ENCODE peak calls at places on chromosomes 12 and 14, in nine cellular contexts. I is cardiac muscle cell; K is spleen; G is fibroblast of lung; N is H7; Z is choroid plexus epithelial cell; Q is AG04449; H is effector memory CD4-positive, alpha-beta T cell; Y is esophagus muscularis mucosa. B is an unnamed sample.

GRCh38 chr12:127083028-127083949 is 1183.7 kb upstream of the TMEM132C start:
- DNase-seq in K (no peak), Z (peak), H (no peak), Y (no peak), G (peak), Q (peak), I (peak), N (peak), B (peak)

GRCh38 chr14:102325791-102326345 is 6.3 kb downstream of the ZNF839 start:
- DNase-seq in Z (peak), Q (no peak), I (no peak), G (no peak), H (no peak), K (peak), N (no peak), Y (no peak), B (no peak)

GRCh38 chr12:109230193-109230592 is 78.9 kb downstream of the FOXN4 start:
- DNase-seq in H (no peak), Q (no peak), G (no peak), Z (no peak), I (no peak), K (no peak), Y (no peak), N (no peak), B (no peak)

GRCh38 chr12:113473942-113474341 is 2.3 kb upstream of the LHX5 start:
- DNase-seq in I (no peak), G (no peak), K (no peak), N (peak), H (no peak), Z (no peak), Q (no peak), Y (no peak), B (no peak)

GRCh38 chr14:103045387-103045869 is 11.9 kb downstream of the CDC42BPB start:
- DNase-seq in N (peak), G (no peak), H (no peak), Q (no peak), Z (peak), K (peak), I (no peak), Y (no peak), B (no peak)

GRCh38 chr14:34055545-34055944 is 104.7 kb upstream of the EGLN3 start:
- DNase-seq in Y (no peak), K (no peak), I (no peak), Q (no peak), H (no peak), Z (no peak), G (no peak), N (no peak), B (no peak)

GRCh38 chr14:68535404-68536024 is 257.4 kb downstream of the ZFP36L1 start:
- DNase-seq in K (no peak), G (peak), N (no peak), Y (peak), Z (peak), H (no peak), I (peak), Q (peak), B (no peak)

GRCh38 chr14:24411468-24412454 is 13.0 kb downstream of the NYNRIN start:
- DNase-seq in Q (no peak), K (no peak), N (peak), G (peak), H (no peak), Y (no peak), Z (peak), I (peak), B (no peak)

GRCh38 chr14:73977896-73978295 is 27.8 kb downstream of the COQ6 start:
- DNase-seq in Z (peak), H (no peak), Y (no peak), N (no peak), I (no peak), Q (peak), G (peak), K (no peak), B (no peak)

GRCh38 chr14:102697125-102697900 is 79.9 kb upstream of the TRAF3 start:
- DNase-seq in Y (no peak), G (peak), H (no peak), K (no peak), Z (no peak), I (no peak), Q (no peak), N (no peak), B (no peak)

GRCh38 chr12:29270446-29270845 is 110.5 kb downstream of the ERGIC2 start:
- DNase-seq in H (no peak), Q (no peak), Y (no peak), G (no peak), K (no peak), Z (no peak), I (no peak), N (no peak), B (no peak)

GRCh38 chr14:74595006-74595735 is 16.9 kb downstream of the LTBP2 start:
- DNase-seq in Y (no peak), G (peak), H (no peak), N (peak), K (no peak), Q (no peak), I (peak), Z (peak), B (no peak)

GRCh38 chr12:3885179-3886094 is 12.2 kb upstream of the PARP11 start:
- DNase-seq in N (peak), G (peak), Y (no peak), Q (no peak), I (peak), H (peak), Z (peak), K (no peak), B (no peak)

GRCh38 chr12:106760184-106760531 is 14.3 kb upstream of the RIC8B start:
- DNase-seq in Z (peak), H (no peak), I (peak), N (no peak), Q (no peak), G (peak), K (no peak), Y (no peak), B (peak)

GRCh38 chr12:111992464-111992863 is 20.5 kb downstream of the TMEM116 start:
- DNase-seq in Q (no peak), Y (no peak), I (no peak), Z (no peak), K (no peak), G (no peak), H (no peak), N (no peak), B (no peak)

GRCh38 chr14:92728781-92729364 is 19.6 kb downstream of the LGMN start:
- DNase-seq in G (peak), Y (no peak), I (peak), N (no peak), Z (peak), Q (no peak), K (no peak), H (no peak), B (peak)

GRCh38 chr12:97968641-97969171 is 506.1 kb downstream of the RMST start:
- DNase-seq in K (no peak), H (no peak), I (no peak), Y (no peak), G (no peak), Z (no peak), Q (no peak), N (no peak), B (no peak)

GRCh38 chr14:30077946-30078345 is 150.3 kb upstream of the PRKD1 start:
- DNase-seq in I (no peak), G (peak), N (no peak), Z (no peak), H (no peak), Y (no peak), Q (no peak), K (no peak), B (no peak)

GRCh38 chr14:56339855-56340701 is 221.9 kb downstream of the PELI2 start:
- DNase-seq in I (peak), Z (peak), Y (no peak), K (peak), H (peak), Q (peak), G (peak), N (peak), B (no peak)

DNA sequence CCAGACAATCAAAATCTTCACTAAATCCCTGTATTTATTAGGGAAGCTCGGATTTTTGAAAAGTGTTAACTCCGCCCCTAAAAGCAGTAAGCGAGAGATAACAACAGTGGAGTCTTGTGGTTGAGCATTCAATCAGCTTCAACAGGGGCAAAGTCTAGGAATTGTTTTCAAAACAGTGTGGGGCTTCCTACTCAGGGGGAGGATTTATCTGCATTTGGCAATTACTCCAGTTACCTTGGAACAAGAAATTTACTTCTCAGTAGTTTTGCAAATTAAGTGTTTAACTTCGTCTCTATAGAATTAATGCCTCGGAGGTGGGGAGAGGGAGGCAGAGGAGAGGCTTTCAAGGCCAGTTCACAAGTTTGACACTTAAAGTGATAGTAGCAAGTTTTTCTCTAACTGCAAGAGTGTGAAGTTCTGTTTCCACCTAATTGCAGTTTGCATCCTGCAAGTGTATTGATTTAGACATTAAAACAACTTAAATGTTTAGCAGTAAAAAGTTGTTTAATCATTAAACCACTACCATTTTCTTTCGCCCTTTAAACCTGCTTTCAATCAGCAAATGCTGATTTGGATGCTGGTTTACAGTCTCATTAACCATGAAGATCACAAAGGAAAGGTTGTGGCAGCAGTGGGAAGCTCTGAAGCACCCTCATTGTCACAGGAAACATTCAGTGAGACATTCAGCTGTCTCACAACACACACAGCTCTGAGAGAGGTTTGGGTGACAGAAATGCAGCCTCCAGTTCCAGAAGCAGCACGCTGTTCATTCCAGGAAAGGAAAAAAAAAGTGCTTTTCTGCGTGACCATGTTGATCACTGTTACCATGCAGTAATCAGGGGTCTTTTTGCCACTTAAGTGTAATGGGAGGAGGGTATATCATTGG is 102.1 kb downstream of the HMGA2 start:
- DNase-seq in Q (no peak), N (peak), H (no peak), Z (no peak), Y (no peak), G (no peak), K (no peak), I (no peak), B (no peak)
- H3K4me3 ChIP-seq in Q (no peak), N (no peak), H (no peak), Z (no peak), Y (no peak), G (no peak), K (peak), I (no peak), B (no peak)

GRCh38 chr14:45246633-45247173 is 6.3 kb downstream of the MIS18BP1 start:
- DNase-seq in G (peak), Q (no peak), Y (no peak), N (no peak), H (no peak), Z (peak), I (no peak), K (no peak), B (no peak)

GRCh38 chr14:45246151-45246550 is 6.9 kb downstream of the MIS18BP1 start:
- DNase-seq in Y (no peak), G (no peak), K (no peak), I (no peak), Q (no peak), Z (no peak), H (no peak), N (no peak), B (no peak)

GRCh38 chr14:45249847-45250575 is 3.0 kb downstream of the MIS18BP1 start:
- DNase-seq in K (no peak), G (peak), H (no peak), Q (peak), N (no peak), I (peak), Y (no peak), Z (peak), B (peak)

GRCh38 chr14:45251912-45252311 is 1.1 kb downstream of the MIS18BP1 start:
- DNase-seq in Z (peak), N (no peak), I (peak), H (no peak), Y (no peak), G (peak), K (no peak), Q (no peak), B (peak)

DNA sequence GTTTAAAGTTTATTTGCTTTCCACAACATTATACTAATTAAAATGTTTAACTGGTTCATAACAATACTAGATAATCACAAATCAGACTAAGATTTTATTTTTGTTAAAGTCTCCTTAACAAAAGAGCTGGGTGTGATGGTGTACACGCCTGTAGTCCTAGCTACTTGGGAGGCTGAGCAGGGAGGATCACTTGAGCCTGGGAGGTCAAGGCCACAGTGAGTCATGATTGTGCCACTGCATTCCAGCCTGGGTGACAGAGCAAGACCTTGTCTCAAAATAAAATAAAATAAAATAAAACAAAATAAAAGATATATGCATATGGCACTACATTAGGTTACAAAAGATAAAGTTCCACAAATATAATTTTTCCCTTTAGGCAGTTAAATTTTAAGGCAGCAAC is 5.6 kb downstream of the MIS18BP1 start:
- DNase-seq in K (no peak), N (no peak), Q (no peak), Z (no peak), Y (no peak), H (no peak), G (no peak), I (no peak), B (no peak)
- H3K4me3 ChIP-seq in K (no peak), N (no peak), Q (no peak), Z (no peak), Y (no peak), H (no peak), G (no peak), I (no peak), B (no peak)

GRCh38 chr14:21096438-21096837 is 2.0 kb downstream of the ZNF219 start:
- DNase-seq in Q (no peak), I (no peak), H (no peak), G (no peak), K (no peak), Z (no peak), N (no peak), Y (no peak), B (no peak)
- H3K4me3 ChIP-seq in Q (no peak), I (no peak), H (no peak), G (no peak), K (no peak), Z (no peak), N (no peak), Y (no peak), B (no peak)

DNA sequence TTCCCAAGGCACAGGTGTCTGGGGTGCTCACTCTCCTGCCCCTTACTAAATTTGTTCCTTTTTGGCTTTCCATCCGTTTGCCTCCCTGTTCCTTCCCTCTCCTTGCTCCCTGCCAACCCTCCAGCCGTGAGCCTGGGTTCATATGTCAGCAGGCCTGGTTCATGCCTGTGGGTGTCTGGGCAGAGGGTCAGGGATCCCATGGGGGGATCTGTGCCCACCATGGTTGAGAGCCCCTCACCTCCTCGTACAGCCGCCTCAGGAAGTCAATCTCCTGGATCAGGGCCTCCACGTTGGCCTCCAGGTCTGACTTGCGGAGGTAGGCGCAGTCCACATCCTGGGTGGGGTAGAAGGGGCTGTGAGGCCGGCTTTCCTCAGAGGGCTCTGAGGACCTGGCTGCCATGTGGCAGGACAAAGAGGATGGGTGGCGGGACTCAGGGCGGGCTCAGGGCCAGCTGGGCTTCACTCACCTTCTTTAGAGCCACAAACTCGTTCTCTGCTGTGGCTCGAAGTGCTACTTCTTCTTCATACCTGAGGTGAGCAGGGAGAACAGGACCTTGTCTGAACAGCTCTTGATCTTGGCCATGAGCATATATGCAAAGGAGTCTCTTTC is 3.6 kb downstream of the KRT83 start:
- DNase-seq in Q (no peak), N (no peak), K (peak), Z (no peak), G (no peak), Y (no peak), I (no peak), H (no peak), B (no peak)
- H3K4me3 ChIP-seq in Q (no peak), N (no peak), K (no peak), Z (no peak), G (no peak), Y (no peak), I (no peak), H (no peak), B (no peak)

DNA sequence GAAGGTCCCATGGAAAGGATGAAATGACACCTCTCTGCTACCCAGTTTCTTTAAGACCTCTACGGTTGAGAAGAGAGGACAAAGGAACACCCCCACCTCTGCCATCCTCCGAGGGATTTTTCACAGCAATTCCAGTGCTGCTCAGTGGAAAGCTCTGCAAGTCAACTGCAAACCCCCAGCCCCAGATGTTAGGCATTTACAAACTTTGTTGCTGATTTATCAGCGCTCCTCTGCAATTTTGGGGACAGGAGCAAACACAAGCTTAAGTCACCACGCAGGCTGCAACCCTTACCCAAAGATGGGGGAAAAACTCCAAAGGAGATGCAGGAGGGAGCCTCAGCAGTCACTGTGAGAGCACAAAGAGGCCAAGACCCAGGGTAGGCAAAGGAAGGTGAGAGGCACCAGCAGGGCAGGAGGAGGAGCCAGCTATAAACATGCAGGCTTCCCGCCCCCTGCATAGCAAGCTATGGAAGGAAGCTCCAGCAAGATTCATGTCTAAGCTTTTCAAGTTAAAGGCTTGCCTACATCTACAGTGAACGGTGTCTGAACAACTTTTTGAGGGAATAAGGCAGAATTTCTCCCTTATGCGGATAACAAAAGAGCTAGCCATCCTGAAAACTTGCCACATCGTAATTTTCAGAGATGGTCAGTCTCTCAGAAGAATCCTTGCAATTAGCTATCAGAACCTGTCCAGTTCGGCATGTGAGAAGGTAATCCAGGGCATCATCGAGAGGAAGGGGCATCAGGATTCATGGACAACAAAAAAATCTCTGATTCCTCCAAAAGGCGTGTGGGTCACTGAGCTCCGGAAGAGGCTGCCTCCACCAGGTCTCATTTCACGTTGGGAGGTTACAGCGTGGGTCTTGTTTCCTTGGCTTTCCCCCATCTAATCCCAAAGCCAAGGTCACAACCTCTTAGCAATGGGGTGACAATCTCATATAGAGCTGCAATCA is 3.9 kb downstream of the CTDSP2 start:
- DNase-seq in Q (no peak), Z (peak), G (no peak), N (peak), K (no peak), Y (no peak), H (no peak), I (peak), B (no peak)
- H3K4me3 ChIP-seq in Q (peak), Z (peak), G (peak), N (no peak), K (peak), Y (peak), H (peak), I (peak), B (peak)

DNA sequence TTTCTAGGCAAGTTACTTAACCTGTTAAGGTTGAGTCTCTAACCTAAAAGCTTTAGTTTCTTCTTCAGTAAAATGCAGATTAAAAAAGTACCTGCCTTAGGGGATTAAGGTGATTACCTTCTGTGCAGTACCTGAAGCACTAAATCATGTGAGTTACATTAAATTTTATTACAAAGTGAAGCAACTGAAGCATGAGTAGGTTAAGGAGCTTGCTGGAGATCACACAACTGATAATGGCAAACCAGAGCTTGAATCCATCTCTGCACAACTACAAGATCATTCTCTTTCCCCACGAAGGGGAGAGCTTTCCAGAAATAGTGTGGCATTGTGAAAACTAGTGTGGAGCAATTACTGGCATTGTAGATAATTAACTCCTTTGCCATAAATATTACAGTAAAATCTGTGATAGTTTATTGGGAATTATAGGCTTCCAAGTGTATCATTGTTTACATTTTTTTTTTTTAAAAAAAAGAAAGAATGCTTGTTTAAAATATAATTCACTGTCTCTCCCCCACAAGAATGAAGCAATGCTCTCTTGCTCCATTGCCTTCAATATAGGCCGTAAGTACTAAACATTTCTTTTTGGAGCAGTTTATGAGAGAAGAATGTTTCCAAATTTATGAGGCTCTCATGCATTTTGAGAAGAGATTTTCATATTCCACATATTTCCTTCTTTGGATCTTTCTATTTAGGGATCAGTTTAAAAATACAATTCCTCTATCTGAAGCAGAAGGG is 20.5 kb downstream of the SLC38A2 start:
- DNase-seq in G (no peak), Z (no peak), N (no peak), Y (no peak), Q (no peak), H (no peak), K (no peak), I (no peak), B (no peak)
- H3K4me3 ChIP-seq in G (no peak), Z (no peak), N (no peak), Y (no peak), Q (no peak), H (no peak), K (no peak), I (no peak), B (no peak)

GRCh38 chr14:20632831-20633771 is 8.4 kb downstream of the OR6S1 start:
- DNase-seq in N (peak), Q (peak), I (peak), Y (no peak), H (peak), G (peak), K (peak), Z (peak), B (no peak)
- H3K4me3 ChIP-seq in N (peak), Q (peak), I (peak), Y (peak), H (peak), G (peak), K (peak), Z (peak), B (peak)

B was measured in GM12864.